ENCODE peak calls at places on chromosomes 4 and X, in seven cellular contexts. N, M, W, O, K, S and D are unnamed samples.

GRCh38 chr4:40283968-40284367 is 51.2 kb upstream of the CHRNA9 start:
- DNase-seq in K (no peak), N (no peak), O (no peak), W (no peak), S (no peak), M (no peak), D (no peak)

GRCh38 chr4:31175242-31175910 is 455.2 kb downstream of the PCDH7 start:
- DNase-seq in S (peak; percentile 45), W (no peak), K (no peak), N (peak; percentile 7), O (no peak), M (no peak), D (no peak)

GRCh38 chr4:17670423-17670822 is 56.0 kb downstream of the MED28 start:
- DNase-seq in W (no peak), N (no peak), K (no peak), O (no peak), M (no peak), S (no peak), D (no peak)

GRCh38 chrX:100410083-100410590 is at the start of gene PCDH19:
- DNase-seq in W (no peak), N (peak; percentile 54), O (peak; percentile 54), K (no peak), M (peak; percentile 76), S (peak; percentile 17), D (no peak)

GRCh38 chrX:3345281-3346081 is 971 bp downstream of the MXRA5 start:
- DNase-seq in S (no peak), W (no peak), K (no peak), M (peak; percentile 79), O (peak; percentile 58), N (no peak), D (no peak)

GRCh38 chrX:85243761-85244410 is at the start of the genes SATL1 and ZNF711:
- DNase-seq in K (peak; percentile 21), S (peak; percentile 51), N (peak; percentile 61), O (peak; percentile 42), W (peak; percentile 72), M (peak; percentile 61), D (no peak)

GRCh38 chr4:149166886-149167285 is 648.8 kb downstream of the IQCM start:
- DNase-seq in M (no peak), N (no peak), K (no peak), O (no peak), W (no peak), S (no peak), D (no peak)

GRCh38 chr4:98260047-98260578 is 1.1 kb upstream of the RAP1GDS1 start:
- DNase-seq in M (peak; percentile 78), W (peak; percentile 82), O (peak; percentile 56), K (peak; percentile 52), S (peak; percentile 10), N (peak; percentile 58), D (peak; percentile 11)

GRCh38 chr4:52833941-52834525 is 28.1 kb upstream of the RASL11B start:
- DNase-seq in S (peak; percentile 25), K (no peak), M (no peak), O (no peak), N (no peak), W (no peak), D (no peak)

GRCh38 chr4:139223682-139224317 is 46.8 kb upstream of the ELF2 start:
- DNase-seq in K (no peak), W (no peak), O (no peak), M (peak; percentile 68), N (peak; percentile 33), S (peak; percentile 76), D (no peak)

GRCh38 chrX:150236304-150236703 is 126.8 kb upstream of the MAMLD1 start:
- DNase-seq in M (no peak), W (no peak), S (peak; percentile 44), K (no peak), N (no peak), O (no peak), D (no peak)

GRCh38 chr4:187276786-187277408 is 553.2 kb upstream of the FAT1 start:
- DNase-seq in W (no peak), K (no peak), M (no peak), S (peak; percentile 78), O (no peak), N (no peak), D (no peak)

GRCh38 chr4:3827616-3828492 is 61.7 kb downstream of the ADRA2C start:
- DNase-seq in S (peak; percentile 17), K (peak; percentile 85), W (no peak), M (peak; percentile 90), O (peak; percentile 95), N (no peak), D (no peak)

GRCh38 chr4:10346023-10346422 is 111.2 kb downstream of the ZNF518B start:
- DNase-seq in W (no peak), S (peak; percentile 1), M (no peak), K (no peak), N (no peak), O (no peak), D (no peak)

GRCh38 chr4:51870441-51871188 is 27.7 kb downstream of the DCUN1D4 start:
- DNase-seq in N (no peak), M (no peak), K (no peak), O (no peak), W (no peak), S (peak; percentile 56), D (no peak)

GRCh38 chr4:116501954-116502353 is 583.4 kb downstream of the TRAM1L1 start:
- DNase-seq in N (no peak), S (no peak), M (no peak), W (no peak), K (no peak), O (no peak), D (no peak)

GRCh38 chrX:139559383-139560042 is 29.0 kb downstream of the F9 start:
- DNase-seq in O (peak; percentile 36), K (peak; percentile 36), N (peak; percentile 26), W (no peak), S (peak; percentile 43), M (no peak), D (no peak)

GRCh38 chr4:155568641-155569040 is 98.0 kb upstream of the GUCY1A1 start:
- DNase-seq in S (no peak), M (no peak), K (no peak), O (no peak), N (no peak), W (no peak), D (no peak)
- H3K27me3 ChIP-seq in S (no peaks in the 10 kb centered on the region), M (no peaks in the 10 kb centered on the region), K (no peaks in the 10 kb centered on the region), O (no peaks in the 10 kb centered on the region), N (no peaks in the 10 kb centered on the region), W (no peaks in the 10 kb centered on the region), D (no peaks in the 10 kb centered on the region)

GRCh38 chrX:19888419-19888879 is 1.0 kb upstream of the SH3KBP1 start:
- DNase-seq in O (no peak), N (peak; percentile 70), W (no peak), K (peak; percentile 78), S (peak; percentile 77), M (no peak), D (no peak)

GRCh38 chrX:19883878-19884277 is 3.5 kb downstream of the SH3KBP1 start:
- DNase-seq in S (no peak), K (no peak), O (no peak), N (no peak), W (no peak), M (no peak), D (no peak)

GRCh38 chrX:19886888-19887531 is 390 bp downstream of the SH3KBP1 start:
- DNase-seq in S (no peak), O (peak; percentile 28), W (no peak), K (no peak), M (peak; percentile 69), N (no peak), D (no peak)

GRCh38 chrX:19885732-19886131 is 1.7 kb downstream of the SH3KBP1 start:
- DNase-seq in O (no peak), W (no peak), S (no peak), K (no peak), N (no peak), M (no peak), D (no peak)

GRCh38 chrX:19886375-19886774 is 1.0 kb downstream of the SH3KBP1 start:
- DNase-seq in O (no peak), S (no peak), N (no peak), M (no peak), K (peak; percentile 27), W (no peak), D (no peak)
- H3K4me1 ChIP-seq in O (peaks cover 9% of the 10 kb centered on the region), S (peaks cover 5% of the 10 kb centered on the region), N (peaks cover 3% of the 10 kb centered on the region), M (peaks cover 10% of the 10 kb centered on the region), K (peaks cover 51% of the 10 kb centered on the region), W (no peaks in the 10 kb centered on the region), D (no peaks in the 10 kb centered on the region)

GRCh38 chr4:186104895-186105720 is 604 bp downstream of the FAM149A start:
- DNase-seq in K (no peak), S (no peak), N (no peak), O (peak; percentile 32), M (no peak), W (no peak), D (no peak)

GRCh38 chr4:186102931-186103330 is 1.6 kb upstream of the FAM149A start:
- DNase-seq in W (no peak), M (no peak), O (no peak), S (no peak), N (no peak), K (no peak), D (no peak)

GRCh38 chr4:186104114-186104894 is at the start of gene FAM149A:
- DNase-seq in S (no peak), W (no peak), O (peak; percentile 89), N (no peak), K (no peak), M (no peak), D (no peak)

GRCh38 chr4:186108391-186108790 is 3.9 kb downstream of the FAM149A start:
- DNase-seq in W (no peak), O (no peak), K (no peak), S (no peak), M (no peak), N (no peak), D (no peak)

DNA sequence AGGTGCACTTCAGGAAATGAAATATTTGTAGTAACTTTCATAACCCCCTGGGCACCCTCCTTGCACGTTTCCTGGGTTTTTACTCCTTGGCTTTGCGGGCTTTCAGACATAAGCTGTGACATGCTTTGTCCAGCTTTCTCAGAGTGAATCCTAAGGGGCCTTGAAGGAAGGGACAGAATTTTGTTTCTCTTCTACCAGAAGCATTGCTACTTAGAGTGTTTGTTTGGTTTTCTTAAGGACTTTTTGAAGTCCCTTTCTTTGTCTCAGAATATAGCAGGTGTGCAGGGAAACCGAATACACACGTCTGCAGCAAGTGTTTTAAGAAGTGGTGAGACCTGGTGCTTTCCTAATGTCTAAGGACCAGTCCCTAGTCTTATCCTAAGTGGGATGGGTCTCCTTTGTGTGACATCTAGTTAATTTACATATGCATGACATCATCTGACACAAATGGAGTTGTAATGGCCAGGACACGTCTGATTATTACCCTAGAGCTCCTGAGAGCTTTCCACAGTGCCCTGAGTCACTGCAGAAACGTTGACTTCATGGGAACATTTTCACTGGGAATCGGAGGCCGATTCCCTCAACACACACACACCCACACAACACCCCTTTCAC is 1.3 kb downstream of the FAM149A start:
- DNase-seq in K (no peak), N (no peak), W (no peak), O (no peak), S (no peak), M (no peak), D (no peak)
- TF ChIP-seq POLR2A in K (no peak), N (no peak), W (no peak), O (no peak), S (no peak), M (no peak), D (no peak)

DNA sequence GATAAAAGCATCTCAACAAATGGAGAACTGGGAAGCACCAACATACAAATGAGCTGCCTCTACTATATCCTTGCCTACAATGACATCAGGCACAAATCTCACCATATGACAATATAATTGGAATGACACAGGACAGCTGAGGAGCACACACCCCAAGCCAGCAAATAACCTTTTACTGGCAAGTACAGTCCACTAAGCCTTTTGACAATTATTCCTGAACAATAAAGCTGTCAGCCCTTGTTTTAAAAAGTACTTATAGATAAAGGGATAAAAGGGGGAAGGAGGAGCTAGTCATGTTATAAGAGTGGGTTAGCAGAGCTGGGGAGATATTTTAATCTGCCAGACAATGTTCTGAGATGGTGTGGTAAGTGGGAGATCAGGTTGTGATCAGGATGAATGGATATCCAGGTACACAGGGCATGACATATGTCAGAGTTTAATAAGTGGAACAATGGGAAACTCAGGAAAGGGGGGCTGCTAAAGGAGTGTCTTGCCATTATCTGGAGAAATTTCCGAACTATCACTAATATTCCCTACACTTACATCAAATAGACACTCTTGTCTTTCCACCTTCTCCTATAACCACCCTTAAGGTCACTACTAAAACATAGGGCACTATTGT is 127.6 kb downstream of the GPC3 start:
- DNase-seq in O (no peak), M (no peak), K (no peak), S (no peak), N (no peak), W (no peak), D (no peak)
- H3K27me3 ChIP-seq in O (no peaks in the 10 kb centered on the region), M (peaks cover 24% of the 10 kb centered on the region), K (no peaks in the 10 kb centered on the region), S (peaks cover 2% of the 10 kb centered on the region), N (no peaks in the 10 kb centered on the region), W (no peaks in the 10 kb centered on the region), D (no peaks in the 10 kb centered on the region)